ENCODE peak calls at places on chromosomes 11 and 22, in ten cellular contexts. One of them, this sample, is unnamed.

GRCh38 chr11:7254731-7255291 is 3.1 kb downstream of the SYT9 start:
- DNase-seq in activated naive CD4-positive, alpha-beta T cell treated with anti-CD3 and anti-CD28 coated beads, Interleukin-2, amount 10 ng/mL, durations not matched to agents 7 days and 5 days: no peak
- DNase-seq in lower lobe of right lung: no peak
- DNase-seq in amygdala: no peak
- DNase-seq in activated T-helper 9 cell treated with anti-CD3 and anti-CD28 coated beads, Interleukin-2, amount 50 U/mL, for 16 hours: no peak
- DNase-seq in NCI-H2029: no peak
- DNase-seq in NCI-H345: no peak
- DNase-seq in T-helper 9 cell: no peak
- DNase-seq in HTR-8/SVneo: no peak
- DNase-seq in NCI-H1092: no peak
- DNase-seq in this sample: no peak

GRCh38 chr22:41598891-41599635 is 9.4 kb upstream of the PMM1 start:
- DNase-seq in activated T-helper 9 cell treated with anti-CD3 and anti-CD28 coated beads, Interleukin-2, amount 50 U/mL, for 16 hours: no peak
- DNase-seq in NCI-H2029: no peak
- DNase-seq in NCI-H1092: no peak
- DNase-seq in amygdala: no peak
- DNase-seq in HTR-8/SVneo: no peak
- DNase-seq in NCI-H345: no peak
- DNase-seq in activated naive CD4-positive, alpha-beta T cell treated with anti-CD3 and anti-CD28 coated beads, Interleukin-2, amount 10 ng/mL, durations not matched to agents 7 days and 5 days: no peak
- DNase-seq in lower lobe of right lung: no peak
- DNase-seq in T-helper 9 cell: no peak
- DNase-seq in this sample: no peak

GRCh38 chr22:42769574-42770447 is 49.1 kb upstream of the A4GALT start:
- DNase-seq in NCI-H1092: no peak
- DNase-seq in T-helper 9 cell: no peak
- DNase-seq in NCI-H345: no peak
- DNase-seq in HTR-8/SVneo: no peak
- DNase-seq in lower lobe of right lung: peak
- DNase-seq in NCI-H2029: no peak
- DNase-seq in amygdala: no peak
- DNase-seq in activated T-helper 9 cell treated with anti-CD3 and anti-CD28 coated beads, Interleukin-2, amount 50 U/mL, for 16 hours: no peak
- DNase-seq in activated naive CD4-positive, alpha-beta T cell treated with anti-CD3 and anti-CD28 coated beads, Interleukin-2, amount 10 ng/mL, durations not matched to agents 7 days and 5 days: no peak
- DNase-seq in this sample: peak

GRCh38 chr11:17803751-17804334 is 69.3 kb downstream of the KCNC1 start:
- DNase-seq in NCI-H345: peak
- DNase-seq in NCI-H1092: peak
- DNase-seq in activated T-helper 9 cell treated with anti-CD3 and anti-CD28 coated beads, Interleukin-2, amount 50 U/mL, for 16 hours: no peak
- DNase-seq in activated naive CD4-positive, alpha-beta T cell treated with anti-CD3 and anti-CD28 coated beads, Interleukin-2, amount 10 ng/mL, durations not matched to agents 7 days and 5 days: no peak
- DNase-seq in amygdala: no peak
- DNase-seq in lower lobe of right lung: no peak
- DNase-seq in HTR-8/SVneo: no peak
- DNase-seq in T-helper 9 cell: no peak
- DNase-seq in NCI-H2029: peak
- DNase-seq in this sample: no peak

GRCh38 chr11:21774212-21774611 is 418.7 kb upstream of the ANO5 start:
- DNase-seq in NCI-H345: no peak
- DNase-seq in HTR-8/SVneo: no peak
- DNase-seq in activated T-helper 9 cell treated with anti-CD3 and anti-CD28 coated beads, Interleukin-2, amount 50 U/mL, for 16 hours: no peak
- DNase-seq in activated naive CD4-positive, alpha-beta T cell treated with anti-CD3 and anti-CD28 coated beads, Interleukin-2, amount 10 ng/mL, durations not matched to agents 7 days and 5 days: no peak
- DNase-seq in NCI-H1092: no peak
- DNase-seq in amygdala: no peak
- DNase-seq in NCI-H2029: no peak
- DNase-seq in lower lobe of right lung: no peak
- DNase-seq in T-helper 9 cell: no peak
- DNase-seq in this sample: no peak

GRCh38 chr11:60767388-60767811 is 10.7 kb downstream of the MS4A15 start:
- DNase-seq in T-helper 9 cell: no peak
- DNase-seq in HTR-8/SVneo: no peak
- DNase-seq in activated naive CD4-positive, alpha-beta T cell treated with anti-CD3 and anti-CD28 coated beads, Interleukin-2, amount 10 ng/mL, durations not matched to agents 7 days and 5 days: peak
- DNase-seq in NCI-H1092: no peak
- DNase-seq in activated T-helper 9 cell treated with anti-CD3 and anti-CD28 coated beads, Interleukin-2, amount 50 U/mL, for 16 hours: no peak
- DNase-seq in amygdala: no peak
- DNase-seq in NCI-H345: no peak
- DNase-seq in lower lobe of right lung: no peak
- DNase-seq in NCI-H2029: no peak
- DNase-seq in this sample: no peak

GRCh38 chr22:39214383-39215069 is 30.3 kb downstream of the PDGFB start:
- DNase-seq in HTR-8/SVneo: no peak
- DNase-seq in NCI-H345: no peak
- DNase-seq in activated T-helper 9 cell treated with anti-CD3 and anti-CD28 coated beads, Interleukin-2, amount 50 U/mL, for 16 hours: no peak
- DNase-seq in NCI-H2029: no peak
- DNase-seq in lower lobe of right lung: peak
- DNase-seq in amygdala: no peak
- DNase-seq in activated naive CD4-positive, alpha-beta T cell treated with anti-CD3 and anti-CD28 coated beads, Interleukin-2, amount 10 ng/mL, durations not matched to agents 7 days and 5 days: peak
- DNase-seq in T-helper 9 cell: no peak
- DNase-seq in NCI-H1092: no peak
- DNase-seq in this sample: no peak

GRCh38 chr22:43436536-43437267 is 24.9 kb downstream of the MPPED1 start:
- DNase-seq in lower lobe of right lung: no peak
- DNase-seq in NCI-H1092: no peak
- DNase-seq in NCI-H2029: no peak
- DNase-seq in activated naive CD4-positive, alpha-beta T cell treated with anti-CD3 and anti-CD28 coated beads, Interleukin-2, amount 10 ng/mL, durations not matched to agents 7 days and 5 days: peak
- DNase-seq in activated T-helper 9 cell treated with anti-CD3 and anti-CD28 coated beads, Interleukin-2, amount 50 U/mL, for 16 hours: no peak
- DNase-seq in HTR-8/SVneo: no peak
- DNase-seq in T-helper 9 cell: no peak
- DNase-seq in NCI-H345: peak
- DNase-seq in amygdala: no peak
- DNase-seq in this sample: no peak

GRCh38 chr11:130829801-130830562 is 86.3 kb downstream of the SNX19 start:
- DNase-seq in HTR-8/SVneo: no peak
- DNase-seq in NCI-H345: no peak
- DNase-seq in lower lobe of right lung: no peak
- DNase-seq in amygdala: no peak
- DNase-seq in NCI-H1092: no peak
- DNase-seq in activated T-helper 9 cell treated with anti-CD3 and anti-CD28 coated beads, Interleukin-2, amount 50 U/mL, for 16 hours: no peak
- DNase-seq in activated naive CD4-positive, alpha-beta T cell treated with anti-CD3 and anti-CD28 coated beads, Interleukin-2, amount 10 ng/mL, durations not matched to agents 7 days and 5 days: no peak
- DNase-seq in T-helper 9 cell: no peak
- DNase-seq in NCI-H2029: no peak
- DNase-seq in this sample: no peak

GRCh38 chr11:1882265-1883238 is 9.1 kb downstream of the PRR33 start:
- DNase-seq in activated T-helper 9 cell treated with anti-CD3 and anti-CD28 coated beads, Interleukin-2, amount 50 U/mL, for 16 hours: peak
- DNase-seq in amygdala: no peak
- DNase-seq in lower lobe of right lung: peak
- DNase-seq in NCI-H2029: peak
- DNase-seq in T-helper 9 cell: peak
- DNase-seq in HTR-8/SVneo: peak
- DNase-seq in NCI-H1092: peak
- DNase-seq in activated naive CD4-positive, alpha-beta T cell treated with anti-CD3 and anti-CD28 coated beads, Interleukin-2, amount 10 ng/mL, durations not matched to agents 7 days and 5 days: peak
- DNase-seq in NCI-H345: peak
- DNase-seq in this sample: peak

GRCh38 chr22:26923498-26923897 is 266.1 kb downstream of the MIAT start:
- DNase-seq in NCI-H345: no peak
- DNase-seq in T-helper 9 cell: no peak
- DNase-seq in amygdala: no peak
- DNase-seq in HTR-8/SVneo: no peak
- DNase-seq in NCI-H2029: no peak
- DNase-seq in activated T-helper 9 cell treated with anti-CD3 and anti-CD28 coated beads, Interleukin-2, amount 50 U/mL, for 16 hours: no peak
- DNase-seq in NCI-H1092: no peak
- DNase-seq in activated naive CD4-positive, alpha-beta T cell treated with anti-CD3 and anti-CD28 coated beads, Interleukin-2, amount 10 ng/mL, durations not matched to agents 7 days and 5 days: no peak
- DNase-seq in lower lobe of right lung: no peak
- DNase-seq in this sample: no peak

GRCh38 chr11:65040520-65041205 is 347 bp upstream of the SAC3D1 start:
- DNase-seq in activated T-helper 9 cell treated with anti-CD3 and anti-CD28 coated beads, Interleukin-2, amount 50 U/mL, for 16 hours: peak
- DNase-seq in activated naive CD4-positive, alpha-beta T cell treated with anti-CD3 and anti-CD28 coated beads, Interleukin-2, amount 10 ng/mL, durations not matched to agents 7 days and 5 days: peak
- DNase-seq in NCI-H1092: peak
- DNase-seq in lower lobe of right lung: peak
- DNase-seq in amygdala: peak
- DNase-seq in HTR-8/SVneo: peak
- DNase-seq in NCI-H345: peak
- DNase-seq in NCI-H2029: peak
- DNase-seq in T-helper 9 cell: peak
- DNase-seq in this sample: peak

GRCh38 chr11:75233688-75234295 is 6.8 kb upstream of the TPBGL start:
- DNase-seq in T-helper 9 cell: no peak
- DNase-seq in activated T-helper 9 cell treated with anti-CD3 and anti-CD28 coated beads, Interleukin-2, amount 50 U/mL, for 16 hours: no peak
- DNase-seq in NCI-H2029: no peak
- DNase-seq in amygdala: no peak
- DNase-seq in lower lobe of right lung: no peak
- DNase-seq in activated naive CD4-positive, alpha-beta T cell treated with anti-CD3 and anti-CD28 coated beads, Interleukin-2, amount 10 ng/mL, durations not matched to agents 7 days and 5 days: peak
- DNase-seq in NCI-H345: no peak
- DNase-seq in NCI-H1092: no peak
- DNase-seq in HTR-8/SVneo: peak
- DNase-seq in this sample: no peak

GRCh38 chr11:33445761-33446161 is 188.6 kb downstream of the HIPK3 start:
- DNase-seq in HTR-8/SVneo: no peak
- DNase-seq in activated T-helper 9 cell treated with anti-CD3 and anti-CD28 coated beads, Interleukin-2, amount 50 U/mL, for 16 hours: no peak
- DNase-seq in NCI-H2029: no peak
- DNase-seq in NCI-H1092: no peak
- DNase-seq in T-helper 9 cell: no peak
- DNase-seq in lower lobe of right lung: no peak
- DNase-seq in activated naive CD4-positive, alpha-beta T cell treated with anti-CD3 and anti-CD28 coated beads, Interleukin-2, amount 10 ng/mL, durations not matched to agents 7 days and 5 days: no peak
- DNase-seq in amygdala: no peak
- DNase-seq in NCI-H345: no peak
- DNase-seq in this sample: no peak

GRCh38 chr11:45606514-45607024 is 58.9 kb downstream of the CHST1 start:
- DNase-seq in amygdala: no peak
- DNase-seq in activated T-helper 9 cell treated with anti-CD3 and anti-CD28 coated beads, Interleukin-2, amount 50 U/mL, for 16 hours: no peak
- DNase-seq in NCI-H2029: no peak
- DNase-seq in NCI-H345: no peak
- DNase-seq in lower lobe of right lung: no peak
- DNase-seq in T-helper 9 cell: no peak
- DNase-seq in NCI-H1092: peak
- DNase-seq in activated naive CD4-positive, alpha-beta T cell treated with anti-CD3 and anti-CD28 coated beads, Interleukin-2, amount 10 ng/mL, durations not matched to agents 7 days and 5 days: no peak
- DNase-seq in HTR-8/SVneo: no peak
- DNase-seq in this sample: no peak

GRCh38 chr11:11028017-11028692 is 170.3 kb upstream of the ZBED5 start:
- DNase-seq in NCI-H2029: peak
- DNase-seq in NCI-H345: peak
- DNase-seq in NCI-H1092: peak
- DNase-seq in HTR-8/SVneo: peak
- DNase-seq in T-helper 9 cell: peak
- DNase-seq in lower lobe of right lung: peak
- DNase-seq in activated T-helper 9 cell treated with anti-CD3 and anti-CD28 coated beads, Interleukin-2, amount 50 U/mL, for 16 hours: peak
- DNase-seq in amygdala: no peak
- DNase-seq in activated naive CD4-positive, alpha-beta T cell treated with anti-CD3 and anti-CD28 coated beads, Interleukin-2, amount 10 ng/mL, durations not matched to agents 7 days and 5 days: peak
- DNase-seq in this sample: peak

GRCh38 chr22:31230155-31230870 is 18.2 kb downstream of the LIMK2 start:
- DNase-seq in amygdala: no peak
- DNase-seq in NCI-H345: no peak
- DNase-seq in T-helper 9 cell: no peak
- DNase-seq in activated naive CD4-positive, alpha-beta T cell treated with anti-CD3 and anti-CD28 coated beads, Interleukin-2, amount 10 ng/mL, durations not matched to agents 7 days and 5 days: no peak
- DNase-seq in NCI-H2029: no peak
- DNase-seq in lower lobe of right lung: no peak
- DNase-seq in HTR-8/SVneo: no peak
- DNase-seq in NCI-H1092: no peak
- DNase-seq in activated T-helper 9 cell treated with anti-CD3 and anti-CD28 coated beads, Interleukin-2, amount 50 U/mL, for 16 hours: no peak
- DNase-seq in this sample: no peak

GRCh38 chr11:91796999-91797398 is 427.6 kb upstream of the FAT3 start:
- DNase-seq in NCI-H1092: no peak
- DNase-seq in amygdala: no peak
- DNase-seq in NCI-H345: no peak
- DNase-seq in T-helper 9 cell: no peak
- DNase-seq in HTR-8/SVneo: no peak
- DNase-seq in activated T-helper 9 cell treated with anti-CD3 and anti-CD28 coated beads, Interleukin-2, amount 50 U/mL, for 16 hours: no peak
- DNase-seq in lower lobe of right lung: no peak
- DNase-seq in activated naive CD4-positive, alpha-beta T cell treated with anti-CD3 and anti-CD28 coated beads, Interleukin-2, amount 10 ng/mL, durations not matched to agents 7 days and 5 days: no peak
- DNase-seq in NCI-H2029: no peak
- DNase-seq in this sample: no peak

GRCh38 chr11:106415510-106415909 is 338.0 kb downstream of the AASDHPPT start:
- DNase-seq in lower lobe of right lung: no peak
- DNase-seq in HTR-8/SVneo: no peak
- DNase-seq in NCI-H1092: no peak
- DNase-seq in activated T-helper 9 cell treated with anti-CD3 and anti-CD28 coated beads, Interleukin-2, amount 50 U/mL, for 16 hours: no peak
- DNase-seq in T-helper 9 cell: no peak
- DNase-seq in NCI-H2029: no peak
- DNase-seq in amygdala: no peak
- DNase-seq in activated naive CD4-positive, alpha-beta T cell treated with anti-CD3 and anti-CD28 coated beads, Interleukin-2, amount 10 ng/mL, durations not matched to agents 7 days and 5 days: no peak
- DNase-seq in NCI-H345: no peak
- DNase-seq in this sample: no peak

This sample was measured in GM18507.